ENCODE peak calls at places on chromosomes 3 and 15, in five cellular contexts. One of them, this sample, is unnamed.

GRCh38 chr3:102905826-102906225 is 471.0 kb downstream of the ZPLD1 start:
- DNase-seq in GM12878: no peak
- DNase-seq in upper lobe of left lung: no peak
- DNase-seq in transverse colon: no peak
- DNase-seq in HepG2: no peak
- DNase-seq in this sample: no peak

GRCh38 chr15:31352911-31353811 is 26.5 kb downstream of the KLF13 start:
- DNase-seq in GM12878: peak
- DNase-seq in upper lobe of left lung: peak
- DNase-seq in transverse colon: peak
- DNase-seq in HepG2: no peak
- DNase-seq in this sample: peak

GRCh38 chr3:74122281-74122680 is 492.2 kb downstream of the CNTN3 start:
- DNase-seq in GM12878: no peak
- DNase-seq in upper lobe of left lung: no peak
- DNase-seq in transverse colon: no peak
- DNase-seq in HepG2: no peak
- DNase-seq in this sample: no peak

GRCh38 chr3:149448331-149448831 is 26.1 kb upstream of the TM4SF4 start:
- DNase-seq in GM12878: no peak
- DNase-seq in upper lobe of left lung: no peak
- DNase-seq in transverse colon: no peak
- DNase-seq in HepG2: no peak
- DNase-seq in this sample: no peak

GRCh38 chr3:106811376-106811775 is 565.9 kb upstream of the CCDC54 start:
- DNase-seq in GM12878: no peak
- DNase-seq in upper lobe of left lung: no peak
- DNase-seq in transverse colon: no peak
- DNase-seq in HepG2: no peak
- DNase-seq in this sample: no peak

GRCh38 chr3:113601240-113601639 is 68.9 kb downstream of the SIDT1 start:
- DNase-seq in GM12878: no peak
- DNase-seq in upper lobe of left lung: no peak
- DNase-seq in transverse colon: no peak
- DNase-seq in HepG2: no peak
- DNase-seq in this sample: no peak

GRCh38 chr15:47932829-47933696 is 187.7 kb upstream of the SLC24A5 start:
- DNase-seq in GM12878: no peak
- DNase-seq in upper lobe of left lung: no peak
- DNase-seq in transverse colon: no peak
- DNase-seq in HepG2: no peak
- DNase-seq in this sample: no peak

GRCh38 chr3:197014942-197015575 is 14.6 kb downstream of the MELTF start:
- DNase-seq in GM12878: no peak
- DNase-seq in upper lobe of left lung: no peak
- DNase-seq in transverse colon: no peak
- DNase-seq in HepG2: no peak
- DNase-seq in this sample: no peak

GRCh38 chr3:65836047-65836446 is 202.7 kb downstream of the MAGI1 start:
- DNase-seq in GM12878: no peak
- DNase-seq in upper lobe of left lung: no peak
- DNase-seq in transverse colon: no peak
- DNase-seq in HepG2: no peak
- DNase-seq in this sample: no peak

GRCh38 chr3:26963356-26963742 is 340.8 kb downstream of the LRRC3B start:
- DNase-seq in GM12878: no peak
- DNase-seq in upper lobe of left lung: no peak
- DNase-seq in transverse colon: no peak
- DNase-seq in HepG2: peak
- DNase-seq in this sample: no peak

GRCh38 chr15:70781236-70781635 is 17.9 kb upstream of the UACA start:
- DNase-seq in GM12878: no peak
- DNase-seq in upper lobe of left lung: no peak
- DNase-seq in transverse colon: no peak
- DNase-seq in HepG2: no peak
- DNase-seq in this sample: no peak

GRCh38 chr3:152472606-152472954 is 203.9 kb downstream of the MBNL1 start:
- DNase-seq in GM12878: no peak
- DNase-seq in upper lobe of left lung: no peak
- DNase-seq in transverse colon: no peak
- DNase-seq in HepG2: no peak
- DNase-seq in this sample: no peak

GRCh38 chr15:34584321-34584668 is 844 bp upstream of the GOLGA8B start:
- DNase-seq in GM12878: no peak
- DNase-seq in upper lobe of left lung: no peak
- DNase-seq in transverse colon: no peak
- DNase-seq in HepG2: no peak
- DNase-seq in this sample: no peak

GRCh38 chr15:31131853-31132375 is 30.4 kb upstream of the TRPM1 start:
- DNase-seq in GM12878: no peak
- DNase-seq in upper lobe of left lung: no peak
- DNase-seq in transverse colon: no peak
- DNase-seq in HepG2: no peak
- DNase-seq in this sample: no peak

GRCh38 chr15:90019611-90020010 is 18.5 kb downstream of the ZNF710 start:
- DNase-seq in GM12878: no peak
- DNase-seq in upper lobe of left lung: peak
- DNase-seq in transverse colon: peak
- DNase-seq in HepG2: no peak
- DNase-seq in this sample: no peak

GRCh38 chr15:57060799-57061198 is 142.4 kb downstream of the TCF12 start:
- DNase-seq in GM12878: no peak
- DNase-seq in upper lobe of left lung: no peak
- DNase-seq in transverse colon: no peak
- DNase-seq in HepG2: peak
- DNase-seq in this sample: no peak

GRCh38 chr3:15326037-15326436 is 6.3 kb downstream of the SH3BP5 start:
- DNase-seq in GM12878: no peak
- DNase-seq in upper lobe of left lung: no peak
- DNase-seq in transverse colon: no peak
- DNase-seq in HepG2: no peak
- DNase-seq in this sample: no peak

GRCh38 chr15:92121047-92121446 is 267.5 kb downstream of the SLCO3A1 start:
- DNase-seq in GM12878: no peak
- DNase-seq in upper lobe of left lung: no peak
- DNase-seq in transverse colon: no peak
- DNase-seq in HepG2: no peak
- DNase-seq in this sample: no peak

GRCh38 chr3:193901007-193901406 is 234.9 kb upstream of the HES1 start:
- DNase-seq in GM12878: no peak
- DNase-seq in upper lobe of left lung: no peak
- DNase-seq in transverse colon: no peak
- DNase-seq in HepG2: no peak
- DNase-seq in this sample: no peak

DNA sequence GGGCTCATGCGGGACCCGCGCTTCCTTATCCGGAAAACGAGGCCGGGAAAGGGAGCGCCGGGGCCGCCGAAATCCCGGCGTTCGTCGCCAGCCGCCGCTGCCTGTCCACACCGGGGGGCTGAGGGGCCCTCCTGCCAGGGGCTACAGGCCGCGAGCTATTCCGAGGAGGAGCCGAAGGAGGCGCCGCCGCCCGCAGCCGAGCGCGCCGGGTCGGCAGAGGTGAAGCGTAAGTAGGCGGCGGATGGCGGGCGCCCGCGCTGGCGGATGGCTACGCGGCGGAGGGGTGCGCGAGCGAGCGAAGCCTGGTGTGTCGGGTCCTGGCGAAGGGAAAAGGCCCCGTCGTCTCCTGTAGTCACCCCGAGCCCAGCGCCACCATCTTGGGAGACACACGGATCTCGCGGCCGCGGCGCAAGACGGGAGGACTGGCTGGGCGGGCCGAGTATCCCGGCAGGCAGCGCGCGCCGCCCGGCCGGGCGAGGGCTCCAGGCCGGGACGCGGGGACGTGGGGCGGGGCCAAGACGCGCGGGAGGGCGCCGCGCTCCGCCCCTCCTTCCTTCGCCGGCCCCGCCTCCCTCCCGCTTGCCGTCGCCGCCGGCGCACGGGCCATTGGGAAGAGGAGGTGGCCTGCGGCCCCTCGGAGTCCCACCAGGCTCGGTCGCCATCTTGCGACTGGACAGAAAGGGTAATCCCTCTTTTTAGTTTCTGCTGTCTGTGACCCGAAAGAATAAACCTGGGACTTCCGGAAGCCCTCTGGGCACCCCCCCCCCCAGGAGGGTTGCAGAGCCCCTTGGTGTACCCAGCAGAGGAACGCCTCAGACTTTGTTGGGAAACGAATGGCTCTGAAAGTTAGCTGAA is at the start of gene UBE3A:
- DNase-seq in GM12878: peak
- DNase-seq in upper lobe of left lung: peak
- DNase-seq in transverse colon: peak
- DNase-seq in HepG2: peak
- DNase-seq in this sample: peak
- TF ChIP-seq POLR2AphosphoS5 in GM12878: peak
- TF ChIP-seq POLR2AphosphoS5 in upper lobe of left lung: peak
- TF ChIP-seq POLR2AphosphoS5 in transverse colon: peak
- TF ChIP-seq POLR2AphosphoS5 in HepG2: peak
- TF ChIP-seq POLR2AphosphoS5 in this sample: peak

GRCh38 chr15:99732711-99733267 is 448 bp downstream of the LYSMD4 start:
- DNase-seq in GM12878: no peak
- DNase-seq in upper lobe of left lung: no peak
- DNase-seq in transverse colon: no peak
- DNase-seq in HepG2: no peak
- DNase-seq in this sample: peak
- TF ChIP-seq EP300 in GM12878: no peak
- TF ChIP-seq EP300 in upper lobe of left lung: no peak
- TF ChIP-seq EP300 in transverse colon: no peak
- TF ChIP-seq EP300 in HepG2: no peak
- TF ChIP-seq EP300 in this sample: no peak

DNA sequence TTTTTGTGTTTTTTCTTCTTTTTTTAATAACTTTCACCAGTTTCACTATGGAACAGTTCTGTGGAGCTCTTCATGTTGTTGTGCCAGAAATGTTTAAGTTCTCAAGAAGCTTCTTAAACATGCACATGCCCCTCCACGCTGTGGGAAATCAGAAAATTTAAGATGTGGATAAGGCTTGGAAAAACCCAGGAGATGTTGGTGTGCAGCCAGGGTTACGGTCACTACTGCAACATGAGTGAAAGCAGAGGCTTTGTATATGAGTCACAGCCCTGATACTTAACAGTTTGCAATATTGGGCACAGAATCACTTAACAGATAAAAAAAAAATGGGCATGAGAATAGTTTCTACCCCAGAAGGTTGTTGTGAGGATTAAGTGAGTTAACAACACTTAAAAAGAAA is 399.9 kb downstream of the LRTM1 start:
- DNase-seq in GM12878: no peak
- DNase-seq in upper lobe of left lung: no peak
- DNase-seq in transverse colon: no peak
- DNase-seq in HepG2: no peak
- DNase-seq in this sample: no peak
- TF ChIP-seq POLR2AphosphoS5 in GM12878: no peak
- TF ChIP-seq POLR2AphosphoS5 in upper lobe of left lung: no peak
- TF ChIP-seq POLR2AphosphoS5 in transverse colon: no peak
- TF ChIP-seq POLR2AphosphoS5 in HepG2: no peak
- TF ChIP-seq POLR2AphosphoS5 in this sample: no peak

DNA sequence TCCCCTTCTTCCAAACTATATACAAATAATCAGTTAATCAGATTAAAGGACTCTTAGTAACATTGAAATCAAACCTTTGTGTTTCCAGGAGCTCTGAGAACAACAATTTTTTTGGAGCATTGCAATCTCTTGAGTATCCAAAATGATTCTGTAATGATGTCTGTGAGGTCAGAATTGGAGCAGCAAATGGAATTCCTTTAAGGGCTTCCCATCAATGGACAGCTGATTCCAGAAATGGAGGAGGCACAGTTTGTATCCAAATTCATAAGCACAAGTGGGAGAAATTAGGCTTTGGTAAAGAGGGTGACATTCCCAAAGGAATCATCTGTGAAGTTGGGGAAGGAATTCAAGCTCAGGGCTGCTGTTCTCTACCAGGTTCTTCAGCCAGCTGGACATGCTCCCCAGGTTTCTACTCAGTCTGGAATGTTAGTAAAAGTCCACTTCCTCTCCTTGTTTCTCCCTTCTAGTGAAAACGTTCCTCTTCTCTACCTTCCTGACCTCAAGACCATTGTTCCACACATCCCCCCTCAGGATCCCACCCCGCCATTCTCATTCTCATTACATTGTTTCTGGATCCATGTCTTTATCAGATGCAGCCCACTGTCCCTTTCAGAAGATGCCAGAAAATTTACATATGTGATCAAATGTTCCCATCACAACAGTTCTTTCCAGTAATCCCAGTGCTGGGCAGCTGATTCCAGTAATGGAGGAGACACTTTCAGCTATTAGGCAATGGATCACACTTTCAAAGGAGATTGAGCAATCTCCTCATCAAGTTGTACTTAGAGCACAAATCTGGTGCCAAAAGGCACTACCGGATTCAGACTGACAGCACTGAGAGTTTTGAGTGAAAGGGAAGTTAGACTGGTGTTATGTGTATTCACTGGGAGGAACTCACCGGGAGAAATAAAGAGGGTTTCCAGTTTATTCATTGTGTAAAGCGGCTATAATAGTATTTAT is 391.3 kb upstream of the TPRG1 start:
- DNase-seq in GM12878: no peak
- DNase-seq in upper lobe of left lung: peak
- DNase-seq in transverse colon: no peak
- DNase-seq in HepG2: peak
- DNase-seq in this sample: no peak
- TF ChIP-seq EP300 in GM12878: no peak
- TF ChIP-seq EP300 in upper lobe of left lung: peak
- TF ChIP-seq EP300 in transverse colon: peak
- TF ChIP-seq EP300 in HepG2: no peak
- TF ChIP-seq EP300 in this sample: peak

DNA sequence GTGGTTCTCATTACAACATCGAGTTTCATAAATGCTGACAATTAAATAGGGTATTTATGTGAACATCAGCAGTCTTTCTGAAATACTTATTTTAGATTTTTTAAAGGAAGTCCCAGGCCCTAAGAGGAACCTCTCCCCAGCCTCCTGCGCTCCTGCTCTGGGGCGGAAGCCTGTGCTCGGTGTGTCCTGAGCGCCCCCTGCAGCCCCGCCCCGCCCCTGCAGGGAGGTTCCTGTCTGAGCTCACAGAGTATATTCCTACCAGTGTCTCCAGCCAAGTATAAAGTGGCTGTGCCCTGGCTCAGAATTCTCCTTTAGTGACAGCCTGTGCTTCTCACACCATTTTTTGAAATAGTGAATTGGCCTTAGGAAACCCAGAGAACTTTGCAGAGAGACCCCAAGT is 567.9 kb downstream of the GOLGA6L6 start:
- DNase-seq in GM12878: no peak
- DNase-seq in upper lobe of left lung: no peak
- DNase-seq in transverse colon: no peak
- DNase-seq in HepG2: no peak
- DNase-seq in this sample: no peak
- TF ChIP-seq POLR2AphosphoS5 in GM12878: no peak
- TF ChIP-seq POLR2AphosphoS5 in upper lobe of left lung: no peak
- TF ChIP-seq POLR2AphosphoS5 in transverse colon: no peak
- TF ChIP-seq POLR2AphosphoS5 in HepG2: no peak
- TF ChIP-seq POLR2AphosphoS5 in this sample: no peak

DNA sequence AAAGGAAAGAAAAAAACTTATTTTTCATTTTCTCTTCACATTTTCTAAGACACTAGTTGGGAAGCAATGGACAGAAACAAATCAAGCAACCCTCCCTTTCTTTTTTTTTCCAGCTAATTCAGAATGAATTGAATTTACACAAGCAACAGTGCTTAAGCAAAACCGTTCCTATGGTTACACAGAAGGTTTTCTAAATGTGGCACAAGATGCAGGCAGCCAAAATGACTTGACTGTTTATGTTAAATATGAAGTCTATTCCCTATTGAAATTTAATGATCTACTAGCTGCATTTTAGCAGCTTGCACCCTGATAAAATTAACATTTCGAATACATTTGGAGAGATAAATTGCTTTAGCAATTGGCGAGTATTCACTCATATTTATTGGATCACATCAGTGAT is 463.8 kb upstream of the KCNMB2 start:
- DNase-seq in GM12878: no peak
- DNase-seq in upper lobe of left lung: no peak
- DNase-seq in transverse colon: no peak
- DNase-seq in HepG2: no peak
- DNase-seq in this sample: no peak
- TF ChIP-seq EP300 in GM12878: no peak
- TF ChIP-seq EP300 in upper lobe of left lung: no peak
- TF ChIP-seq EP300 in transverse colon: no peak
- TF ChIP-seq EP300 in HepG2: no peak
- TF ChIP-seq EP300 in this sample: no peak

This sample was measured in stomach.